ENCODE peak calls at places on chromosomes 11 and 22, in ten cellular contexts. F is brain microvascular endothelial cell; L is activated naive CD8-positive, alpha-beta T cell treated with anti-CD3 and anti-CD28 coated beads, Interleukin-2, amount 50 U/mL, for 24 hours; D is fibroblast of lung; N is left cardiac atrium; Q is H54; T is T-helper 2 cell; A is AG09309; E is GM13977; O is psoas muscle. X is an unnamed sample.

GRCh38 chr11:116275634-116276033 is 497.2 kb downstream of the BUD13 start:
- DNase-seq in F (no peak), L (no peak), D (no peak), N (no peak), Q (peak; percentile 15), T (no peak), A (no peak), E (no peak), O (no peak), X (no peak)

GRCh38 chr11:62601114-62601363 is 626 bp downstream of the MTA2 start:
- DNase-seq in F (no peak), L (peak; percentile 58), D (no peak), N (peak; percentile 76), Q (no peak), T (peak; percentile 50), A (no peak), E (no peak), O (peak; percentile 64), X (no peak)

GRCh38 chr11:79026803-79027445 is 413.9 kb downstream of the TENM4 start:
- DNase-seq in F (no peak), L (no peak), D (peak; percentile 38), N (no peak), Q (peak; percentile 15), T (no peak), A (peak; percentile 57), E (no peak), O (no peak), X (peak; percentile 51)

GRCh38 chr11:123775274-123775673 is 21.0 kb upstream of the OR6X1 start:
- DNase-seq in F (no peak), L (no peak), D (no peak), N (no peak), Q (no peak), T (peak; percentile 6), A (no peak), E (no peak), O (no peak), X (no peak)

GRCh38 chr22:46214616-46215015 is 35.5 kb downstream of the CDPF1 start:
- DNase-seq in F (no peak), L (no peak), D (no peak), N (no peak), Q (no peak), T (no peak), A (no peak), E (no peak), O (no peak), X (no peak)

GRCh38 chr11:63745304-63746170 is 23.0 kb downstream of the ZFTA start:
- DNase-seq in F (no peak), L (no peak), D (peak; percentile 15), N (no peak), Q (no peak), T (no peak), A (no peak), E (no peak), O (no peak), X (no peak)

GRCh38 chr22:29380032-29380781 is 8.2 kb downstream of the AP1B1 start:
- DNase-seq in F (no peak), L (no peak), D (no peak), N (no peak), Q (no peak), T (no peak), A (peak; percentile 37), E (no peak), O (no peak), X (peak; percentile 58)

GRCh38 chr11:101867951-101868350 is 46.9 kb upstream of the CEP126 start:
- DNase-seq in F (peak; percentile 25), L (no peak), D (peak; percentile 8), N (no peak), Q (no peak), T (no peak), A (no peak), E (no peak), O (no peak), X (peak; percentile 58)

GRCh38 chr11:47906066-47906465 is 57.9 kb upstream of the NUP160 start:
- DNase-seq in F (no peak), L (no peak), D (no peak), N (no peak), Q (no peak), T (no peak), A (no peak), E (no peak), O (no peak), X (no peak)

GRCh38 chr11:64067257-64067993 is 31.7 kb downstream of the FLRT1 start:
- DNase-seq in F (no peak), L (no peak), D (no peak), N (no peak), Q (no peak), T (no peak), A (no peak), E (no peak), O (no peak), X (no peak)

GRCh38 chr11:7077101-7077500 is 11.7 kb upstream of the RBMXL2 start:
- DNase-seq in F (no peak), L (no peak), D (no peak), N (no peak), Q (no peak), T (no peak), A (no peak), E (no peak), O (no peak), X (no peak)

GRCh38 chr11:122717264-122717867 is 61.8 kb downstream of the UBASH3B start:
- DNase-seq in F (no peak), L (peak; percentile 74), D (no peak), N (no peak), Q (no peak), T (peak; percentile 61), A (no peak), E (peak; percentile 60), O (no peak), X (no peak)

GRCh38 chr11:11780843-11781242 is 60.9 kb upstream of the USP47 start:
- DNase-seq in F (no peak), L (no peak), D (no peak), N (no peak), Q (no peak), T (no peak), A (no peak), E (no peak), O (no peak), X (no peak)

GRCh38 chr11:116132273-116132978 is 628.2 kb upstream of the CADM1 start:
- DNase-seq in F (no peak), L (no peak), D (no peak), N (no peak), Q (no peak), T (no peak), A (no peak), E (no peak), O (no peak), X (no peak)

GRCh38 chr11:106391771-106392412 is 314.4 kb downstream of the AASDHPPT start:
- DNase-seq in F (no peak), L (no peak), D (peak; percentile 76), N (no peak), Q (no peak), T (no peak), A (peak; percentile 44), E (no peak), O (no peak), X (peak; percentile 68)

GRCh38 chr11:99370557-99371200 is 349.9 kb downstream of the CNTN5 start:
- DNase-seq in F (peak; percentile 70), L (no peak), D (peak; percentile 88), N (peak; percentile 45), Q (peak; percentile 2), T (no peak), A (peak; percentile 11), E (no peak), O (peak; percentile 28), X (peak; percentile 72)

GRCh38 chr11:12901874-12902481 is 107.1 kb upstream of the RASSF10 start:
- DNase-seq in F (no peak), L (no peak), D (no peak), N (no peak), Q (no peak), T (no peak), A (no peak), E (no peak), O (no peak), X (peak; percentile 61)

GRCh38 chr22:45997077-45997774 is 20.3 kb upstream of the WNT7B start:
- DNase-seq in F (peak; percentile 93), L (no peak), D (peak; percentile 96), N (peak; percentile 92), Q (peak; percentile 66), T (peak; percentile 21), A (peak; percentile 93), E (peak; percentile 68), O (peak; percentile 91), X (peak; percentile 95)

GRCh38 chr11:75667831-75668507 is 869 bp downstream of the MAP6 start:
- DNase-seq in F (peak; percentile 12), L (peak; percentile 40), D (peak; percentile 23), N (peak; percentile 66), Q (no peak), T (peak; percentile 51), A (no peak), E (peak; percentile 85), O (peak; percentile 65), X (peak; percentile 35)

GRCh38 chr11:11262171-11262920 is 90.7 kb downstream of the CSNK2A3 start:
- DNase-seq in F (no peak), L (no peak), D (no peak), N (no peak), Q (no peak), T (no peak), A (no peak), E (no peak), O (no peak), X (no peak)